ENCODE peak calls at places on chromosomes 6 and 20, in six cellular contexts. D, R, B, Q, U and X are unnamed samples.

GRCh38 chr6:158457616-158458278 is 102.1 kb upstream of the TMEM181 start:
- DNase-seq in D (no peak), B (no peak), R (no peak), U (no peak), Q (peak; percentile 43), X (no peak)

GRCh38 chr6:34229877-34230276 is 6.8 kb upstream of the HMGA1 start:
- DNase-seq in B (no peak), Q (no peak), U (no peak), D (no peak), R (peak; percentile 4), X (no peak)

GRCh38 chr6:84657486-84657885 is 106.9 kb downstream of the TBX18 start:
- DNase-seq in D (no peak), Q (peak; percentile 9), R (no peak), B (no peak), U (no peak), X (no peak)

GRCh38 chr6:16729183-16729696 is 32.0 kb downstream of the ATXN1 start:
- DNase-seq in Q (peak; percentile 61), R (no peak), B (no peak), D (no peak), U (no peak), X (no peak)

GRCh38 chr20:59770270-59770669 is 163.2 kb downstream of the SYCP2 start:
- DNase-seq in U (no peak), D (peak; percentile 48), B (no peak), R (peak; percentile 87), Q (no peak), X (no peak)

GRCh38 chr20:64001607-64002011 is 20.7 kb downstream of the PRPF6 start:
- DNase-seq in D (no peak), U (peak; percentile 37), B (no peak), R (no peak), Q (no peak), X (peak; percentile 9)

GRCh38 chr6:101080597-101080996 is 199.5 kb upstream of the ASCC3 start:
- DNase-seq in Q (peak; percentile 95), U (no peak), B (no peak), R (no peak), D (peak; percentile 46), X (no peak)

GRCh38 chr6:106116125-106116524 is 30.0 kb downstream of the PRDM1 start:
- DNase-seq in U (no peak), R (no peak), B (no peak), D (no peak), Q (no peak), X (peak; percentile 1)

GRCh38 chr6:21728141-21728540 is 134.6 kb downstream of the SOX4 start:
- DNase-seq in U (no peak), D (no peak), Q (no peak), B (no peak), R (no peak), X (no peak)

GRCh38 chr6:9657994-9658393 is 756.9 kb downstream of the TFAP2A start:
- DNase-seq in U (no peak), B (no peak), R (no peak), Q (peak; percentile 63), D (no peak), X (no peak)

GRCh38 chr6:104789770-104790190 is 69.9 kb downstream of the HACE1 start:
- DNase-seq in R (peak; percentile 7), U (no peak), B (no peak), D (peak; percentile 42), Q (peak; percentile 84), X (no peak)